ENCODE peak calls at places on chromosomes 2 and 18, in eight cellular contexts. One of them, this sample, is unnamed.
A peak's percentile ranks its signal among the peaks of the same experiment; 100 is the strongest.

GRCh38 chr2:191318729-191319078 is 73.5 kb downstream of the MYO1B start:
- DNase-seq in stomach: peak; percentile 30
- DNase-seq in sigmoid colon: no peak
- DNase-seq in HCT116: peak; percentile 27
- DNase-seq in transverse colon: peak; percentile 78
- DNase-seq in GM23338: peak; percentile 66
- DNase-seq in Panc1: no peak
- DNase-seq in endothelial cell of umbilical vein: no peak
- DNase-seq in this sample: no peak

GRCh38 chr2:23788100-23788499 is 138.8 kb downstream of the ATAD2B start:
- DNase-seq in stomach: no peak
- DNase-seq in sigmoid colon: no peak
- DNase-seq in HCT116: no peak
- DNase-seq in transverse colon: no peak
- DNase-seq in GM23338: no peak
- DNase-seq in Panc1: no peak
- DNase-seq in endothelial cell of umbilical vein: no peak
- DNase-seq in this sample: no peak

GRCh38 chr2:151159109-151159690 is 102.5 kb downstream of the RBM43 start:
- DNase-seq in stomach: no peak
- DNase-seq in sigmoid colon: no peak
- DNase-seq in HCT116: no peak
- DNase-seq in transverse colon: no peak
- DNase-seq in GM23338: no peak
- DNase-seq in Panc1: no peak
- DNase-seq in endothelial cell of umbilical vein: no peak
- DNase-seq in this sample: no peak

GRCh38 chr18:10234912-10235439 is 219.5 kb upstream of the APCDD1 start:
- DNase-seq in stomach: no peak
- DNase-seq in sigmoid colon: no peak
- DNase-seq in HCT116: no peak
- DNase-seq in transverse colon: no peak
- DNase-seq in GM23338: no peak
- DNase-seq in Panc1: no peak
- DNase-seq in endothelial cell of umbilical vein: no peak
- DNase-seq in this sample: no peak

GRCh38 chr2:6011871-6012380 is 319.7 kb downstream of the SOX11 start:
- DNase-seq in stomach: no peak
- DNase-seq in sigmoid colon: no peak
- DNase-seq in HCT116: no peak
- DNase-seq in transverse colon: no peak
- DNase-seq in GM23338: peak; percentile 15
- DNase-seq in Panc1: no peak
- DNase-seq in endothelial cell of umbilical vein: no peak
- DNase-seq in this sample: peak; percentile 81

GRCh38 chr18:58416704-58417683 is 211.9 kb downstream of the ALPK2 start:
- DNase-seq in stomach: no peak
- DNase-seq in sigmoid colon: no peak
- DNase-seq in HCT116: no peak
- DNase-seq in transverse colon: no peak
- DNase-seq in GM23338: no peak
- DNase-seq in Panc1: no peak
- DNase-seq in endothelial cell of umbilical vein: no peak
- DNase-seq in this sample: no peak

GRCh38 chr18:35106013-35106844 is 65.0 kb downstream of the MAPRE2 start:
- DNase-seq in stomach: no peak
- DNase-seq in sigmoid colon: no peak
- DNase-seq in HCT116: no peak
- DNase-seq in transverse colon: no peak
- DNase-seq in GM23338: no peak
- DNase-seq in Panc1: no peak
- DNase-seq in endothelial cell of umbilical vein: no peak
- DNase-seq in this sample: no peak

GRCh38 chr2:118430510-118431187 is 342.4 kb downstream of the INSIG2 start:
- DNase-seq in stomach: no peak
- DNase-seq in sigmoid colon: no peak
- DNase-seq in HCT116: no peak
- DNase-seq in transverse colon: no peak
- DNase-seq in GM23338: no peak
- DNase-seq in Panc1: no peak
- DNase-seq in endothelial cell of umbilical vein: no peak
- DNase-seq in this sample: no peak

GRCh38 chr18:29882620-29883019 is 1159.9 kb downstream of the DSC3 start:
- DNase-seq in stomach: no peak
- DNase-seq in sigmoid colon: no peak
- DNase-seq in HCT116: no peak
- DNase-seq in transverse colon: no peak
- DNase-seq in GM23338: no peak
- DNase-seq in Panc1: no peak
- DNase-seq in endothelial cell of umbilical vein: no peak
- DNase-seq in this sample: no peak

DNA sequence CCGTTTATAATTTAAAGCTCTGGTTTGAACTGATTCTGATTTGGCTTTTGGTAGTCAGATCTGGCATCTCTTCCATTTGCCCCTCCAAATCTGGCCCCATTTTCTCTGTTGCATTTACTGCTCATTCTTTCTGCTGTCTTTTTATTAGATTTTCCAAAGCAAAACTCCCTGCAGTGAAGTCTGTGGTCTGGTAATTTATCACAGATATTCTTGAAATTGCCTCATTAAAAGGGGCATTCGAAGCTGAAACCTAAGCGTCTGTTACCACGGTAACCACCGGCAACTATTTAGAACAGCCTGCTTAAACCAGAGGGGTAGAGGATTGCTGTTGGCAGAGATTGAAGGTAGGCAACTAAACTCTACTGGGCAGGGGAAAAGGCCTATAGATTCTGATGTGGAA is 111.5 kb upstream of the UPP2 start:
- DNase-seq in stomach: no peak
- DNase-seq in sigmoid colon: no peak
- DNase-seq in HCT116: no peak
- DNase-seq in transverse colon: no peak
- DNase-seq in GM23338: peak; percentile 69
- DNase-seq in Panc1: no peak
- DNase-seq in endothelial cell of umbilical vein: no peak
- DNase-seq in this sample: peak; percentile 96
- TF ChIP-seq POLR2AphosphoS5 in stomach: no peak
- TF ChIP-seq POLR2AphosphoS5 in sigmoid colon: no peak
- TF ChIP-seq POLR2AphosphoS5 in HCT116: no peak
- TF ChIP-seq POLR2AphosphoS5 in transverse colon: no peak
- TF ChIP-seq POLR2AphosphoS5 in GM23338: no peak
- TF ChIP-seq POLR2AphosphoS5 in Panc1: no peak
- TF ChIP-seq POLR2AphosphoS5 in endothelial cell of umbilical vein: no peak
- TF ChIP-seq POLR2AphosphoS5 in this sample: peak; percentile 43

GRCh38 chr2:1701020-1701419 is 43.3 kb downstream of the PXDN start:
- DNase-seq in stomach: no peak
- DNase-seq in sigmoid colon: peak; percentile 29
- DNase-seq in HCT116: no peak
- DNase-seq in transverse colon: no peak
- DNase-seq in GM23338: no peak
- DNase-seq in Panc1: no peak
- DNase-seq in endothelial cell of umbilical vein: no peak
- DNase-seq in this sample: no peak

GRCh38 chr2:1705557-1706076 is 38.7 kb downstream of the PXDN start:
- DNase-seq in stomach: no peak
- DNase-seq in sigmoid colon: peak; percentile 53
- DNase-seq in HCT116: no peak
- DNase-seq in transverse colon: no peak
- DNase-seq in GM23338: no peak
- DNase-seq in Panc1: no peak
- DNase-seq in endothelial cell of umbilical vein: no peak
- DNase-seq in this sample: no peak

GRCh38 chr2:1704606-1705556 is 39.4 kb downstream of the PXDN start:
- DNase-seq in stomach: no peak
- DNase-seq in sigmoid colon: no peak
- DNase-seq in HCT116: no peak
- DNase-seq in transverse colon: no peak
- DNase-seq in GM23338: no peak
- DNase-seq in Panc1: no peak
- DNase-seq in endothelial cell of umbilical vein: no peak
- DNase-seq in this sample: no peak

GRCh38 chr2:1701556-1702185 is 42.6 kb downstream of the PXDN start:
- DNase-seq in stomach: no peak
- DNase-seq in sigmoid colon: peak; percentile 60
- DNase-seq in HCT116: peak; percentile 3
- DNase-seq in transverse colon: no peak
- DNase-seq in GM23338: peak; percentile 70
- DNase-seq in Panc1: no peak
- DNase-seq in endothelial cell of umbilical vein: no peak
- DNase-seq in this sample: no peak

GRCh38 chr2:1702186-1702565 is 42.1 kb downstream of the PXDN start:
- DNase-seq in stomach: no peak
- DNase-seq in sigmoid colon: peak; percentile 38
- DNase-seq in HCT116: no peak
- DNase-seq in transverse colon: no peak
- DNase-seq in GM23338: no peak
- DNase-seq in Panc1: no peak
- DNase-seq in endothelial cell of umbilical vein: no peak
- DNase-seq in this sample: no peak
- TF ChIP-seq POLR2AphosphoS5 in stomach: no peak
- TF ChIP-seq POLR2AphosphoS5 in sigmoid colon: no peak
- TF ChIP-seq POLR2AphosphoS5 in HCT116: no peak
- TF ChIP-seq POLR2AphosphoS5 in transverse colon: no peak
- TF ChIP-seq POLR2AphosphoS5 in GM23338: no peak
- TF ChIP-seq POLR2AphosphoS5 in Panc1: no peak
- TF ChIP-seq POLR2AphosphoS5 in endothelial cell of umbilical vein: no peak
- TF ChIP-seq POLR2AphosphoS5 in this sample: no peak

DNA sequence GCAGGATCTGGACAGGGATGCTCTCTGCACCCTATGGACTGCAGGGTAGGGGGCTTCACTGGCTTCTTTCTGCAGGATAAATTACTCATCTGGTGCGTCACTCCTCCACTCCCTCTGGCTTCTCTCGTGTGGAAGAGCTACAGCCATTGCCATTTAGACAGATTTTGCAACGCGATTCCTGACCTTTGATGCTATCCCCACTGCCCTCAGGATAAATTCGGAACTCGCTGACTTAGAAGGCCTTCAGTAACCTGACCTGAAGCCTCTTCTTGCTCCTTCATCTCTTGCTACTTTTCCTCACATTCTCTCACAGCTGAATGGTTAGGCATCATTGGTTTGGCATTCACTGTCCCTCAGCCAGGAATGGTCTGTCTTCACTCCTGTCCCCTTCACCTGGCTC is 5.3 kb downstream of the NIFK start:
- DNase-seq in stomach: no peak
- DNase-seq in sigmoid colon: no peak
- DNase-seq in HCT116: no peak
- DNase-seq in transverse colon: no peak
- DNase-seq in GM23338: no peak
- DNase-seq in Panc1: no peak
- DNase-seq in endothelial cell of umbilical vein: no peak
- DNase-seq in this sample: no peak
- TF ChIP-seq POLR2AphosphoS5 in stomach: no peak
- TF ChIP-seq POLR2AphosphoS5 in sigmoid colon: no peak
- TF ChIP-seq POLR2AphosphoS5 in HCT116: no peak
- TF ChIP-seq POLR2AphosphoS5 in transverse colon: no peak
- TF ChIP-seq POLR2AphosphoS5 in GM23338: no peak
- TF ChIP-seq POLR2AphosphoS5 in Panc1: no peak
- TF ChIP-seq POLR2AphosphoS5 in endothelial cell of umbilical vein: no peak
- TF ChIP-seq POLR2AphosphoS5 in this sample: no peak

GRCh38 chr2:64012115-64012514 is 7.1 kb downstream of the VPS54 start:
- DNase-seq in stomach: no peak
- DNase-seq in sigmoid colon: no peak
- DNase-seq in HCT116: no peak
- DNase-seq in transverse colon: no peak
- DNase-seq in GM23338: no peak
- DNase-seq in Panc1: no peak
- DNase-seq in endothelial cell of umbilical vein: no peak
- DNase-seq in this sample: no peak
- TF ChIP-seq POLR2AphosphoS5 in stomach: no peak
- TF ChIP-seq POLR2AphosphoS5 in sigmoid colon: no peak
- TF ChIP-seq POLR2AphosphoS5 in HCT116: no peak
- TF ChIP-seq POLR2AphosphoS5 in transverse colon: no peak
- TF ChIP-seq POLR2AphosphoS5 in GM23338: no peak
- TF ChIP-seq POLR2AphosphoS5 in Panc1: no peak
- TF ChIP-seq POLR2AphosphoS5 in endothelial cell of umbilical vein: no peak
- TF ChIP-seq POLR2AphosphoS5 in this sample: no peak

GRCh38 chr2:159133795-159134194 is 152.7 kb downstream of the WDSUB1 start:
- DNase-seq in stomach: no peak
- DNase-seq in sigmoid colon: no peak
- DNase-seq in HCT116: no peak
- DNase-seq in transverse colon: no peak
- DNase-seq in GM23338: no peak
- DNase-seq in Panc1: no peak
- DNase-seq in endothelial cell of umbilical vein: no peak
- DNase-seq in this sample: peak; percentile 24
- TF ChIP-seq POLR2AphosphoS5 in stomach: no peak
- TF ChIP-seq POLR2AphosphoS5 in sigmoid colon: no peak
- TF ChIP-seq POLR2AphosphoS5 in HCT116: no peak
- TF ChIP-seq POLR2AphosphoS5 in transverse colon: no peak
- TF ChIP-seq POLR2AphosphoS5 in GM23338: no peak
- TF ChIP-seq POLR2AphosphoS5 in Panc1: no peak
- TF ChIP-seq POLR2AphosphoS5 in endothelial cell of umbilical vein: no peak
- TF ChIP-seq POLR2AphosphoS5 in this sample: no peak

GRCh38 chr2:127064642-127065250 is 42.2 kb downstream of the BIN1 start:
- DNase-seq in stomach: peak; percentile 85
- DNase-seq in sigmoid colon: peak; percentile 97
- DNase-seq in HCT116: peak; percentile 87
- DNase-seq in transverse colon: peak; percentile 85
- DNase-seq in GM23338: peak; percentile 53
- DNase-seq in Panc1: peak; percentile 87
- DNase-seq in endothelial cell of umbilical vein: peak; percentile 98
- DNase-seq in this sample: no peak
- TF ChIP-seq POLR2AphosphoS5 in stomach: peak; percentile 63
- TF ChIP-seq POLR2AphosphoS5 in sigmoid colon: peak; percentile 64
- TF ChIP-seq POLR2AphosphoS5 in HCT116: peak; percentile 74
- TF ChIP-seq POLR2AphosphoS5 in transverse colon: peak; percentile 66
- TF ChIP-seq POLR2AphosphoS5 in GM23338: no peak
- TF ChIP-seq POLR2AphosphoS5 in Panc1: peak; percentile 39
- TF ChIP-seq POLR2AphosphoS5 in endothelial cell of umbilical vein: peak; percentile 99
- TF ChIP-seq POLR2AphosphoS5 in this sample: no peak

GRCh38 chr2:233838726-233839446 is 15.4 kb downstream of the HJURP start:
- DNase-seq in stomach: peak; percentile 23
- DNase-seq in sigmoid colon: no peak
- DNase-seq in HCT116: no peak
- DNase-seq in transverse colon: no peak
- DNase-seq in GM23338: no peak
- DNase-seq in Panc1: no peak
- DNase-seq in endothelial cell of umbilical vein: no peak
- DNase-seq in this sample: no peak
- TF ChIP-seq POLR2AphosphoS5 in stomach: no peak
- TF ChIP-seq POLR2AphosphoS5 in sigmoid colon: no peak
- TF ChIP-seq POLR2AphosphoS5 in HCT116: no peak
- TF ChIP-seq POLR2AphosphoS5 in transverse colon: no peak
- TF ChIP-seq POLR2AphosphoS5 in GM23338: no peak
- TF ChIP-seq POLR2AphosphoS5 in Panc1: no peak
- TF ChIP-seq POLR2AphosphoS5 in endothelial cell of umbilical vein: no peak
- TF ChIP-seq POLR2AphosphoS5 in this sample: no peak

DNA sequence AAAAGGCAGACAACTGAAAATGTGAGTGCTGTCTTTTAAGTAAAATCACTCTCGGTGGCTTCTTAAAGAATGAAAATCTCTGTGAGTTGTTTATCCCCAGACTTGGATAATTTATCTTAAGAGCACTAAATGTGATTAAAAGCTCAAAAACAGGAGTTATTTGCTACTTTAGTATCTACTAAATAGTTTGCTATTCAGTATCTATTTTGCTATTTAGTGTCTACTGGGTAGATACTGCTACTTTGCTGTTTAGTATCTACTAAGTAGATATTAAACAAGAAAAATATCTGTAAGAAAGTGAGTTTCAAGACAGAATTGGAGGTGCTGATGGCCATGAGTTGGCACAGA is 1.4 kb upstream of the KCNG3 start:
- DNase-seq in stomach: no peak
- DNase-seq in sigmoid colon: no peak
- DNase-seq in HCT116: no peak
- DNase-seq in transverse colon: no peak
- DNase-seq in GM23338: no peak
- DNase-seq in Panc1: no peak
- DNase-seq in endothelial cell of umbilical vein: no peak
- DNase-seq in this sample: no peak
- TF ChIP-seq POLR2AphosphoS5 in stomach: no peak
- TF ChIP-seq POLR2AphosphoS5 in sigmoid colon: no peak
- TF ChIP-seq POLR2AphosphoS5 in HCT116: no peak
- TF ChIP-seq POLR2AphosphoS5 in transverse colon: no peak
- TF ChIP-seq POLR2AphosphoS5 in GM23338: no peak
- TF ChIP-seq POLR2AphosphoS5 in Panc1: no peak
- TF ChIP-seq POLR2AphosphoS5 in endothelial cell of umbilical vein: no peak
- TF ChIP-seq POLR2AphosphoS5 in this sample: no peak